ENCODE peak calls at places on chromosomes 1 and 21, in six cellular contexts. P is naive thymus-derived CD4-positive, alpha-beta T cell; F is skeletal muscle cell; I is fibroblast of mammary gland; M is AG10803; W is fibroblast of the aortic adventitia. C is an unnamed sample.
A peak's percentile ranks its signal among the peaks of the same experiment; 100 is the strongest.

GRCh38 chr1:81407463-81407862 is 393.3 kb upstream of the ADGRL2 start:
- DNase-seq in I (no peak), W (no peak), P (no peak), M (no peak), F (no peak), C (no peak)

GRCh38 chr21:43334214-43334958 is 92.5 kb downstream of the SIK1 start:
- DNase-seq in P (no peak), F (no peak), I (no peak), W (no peak), M (no peak), C (no peak)

GRCh38 chr1:37673920-37674319 is 18.4 kb upstream of the CDCA8 start:
- DNase-seq in I (no peak), W (no peak), P (peak; percentile 80), M (peak; percentile 20), F (no peak), C (peak; percentile 89)

GRCh38 chr1:30685796-30686165 is 37.6 kb downstream of the MATN1 start:
- DNase-seq in M (no peak), W (no peak), F (no peak), I (no peak), P (no peak), C (no peak)

GRCh38 chr1:193763313-193763712 is 576.9 kb upstream of the B3GALT2 start:
- DNase-seq in P (no peak), I (peak; percentile 0), M (no peak), W (peak; percentile 45), F (no peak), C (no peak)

GRCh38 chr1:29379438-29380073 is 143.2 kb downstream of the PTPRU start:
- DNase-seq in P (no peak), I (peak; percentile 73), M (peak; percentile 8), W (peak; percentile 45), F (peak; percentile 45), C (peak; percentile 52)

GRCh38 chr21:32813265-32813903 is 41.8 kb upstream of the PAXBP1 start:
- DNase-seq in P (no peak), F (no peak), W (no peak), M (no peak), I (no peak), C (no peak)

GRCh38 chr1:98403981-98404380 is 257.5 kb upstream of the SNX7 start:
- DNase-seq in P (no peak), F (no peak), W (no peak), M (no peak), I (no peak), C (no peak)

GRCh38 chr21:45365608-45366241 is 39.2 kb upstream of the COL18A1 start:
- DNase-seq in P (no peak), W (peak; percentile 57), I (peak; percentile 55), M (peak; percentile 70), F (no peak), C (no peak)

GRCh38 chr1:172485626-172486025 is 41.8 kb upstream of the PIGC start:
- DNase-seq in M (no peak), F (no peak), W (no peak), P (no peak), I (no peak), C (no peak)

GRCh38 chr1:42996384-42996991 is 37.8 kb upstream of the SLC2A1 start:
- DNase-seq in W (no peak), M (no peak), P (no peak), F (no peak), I (no peak), C (no peak)

GRCh38 chr1:209190591-209191241 is 392.8 kb upstream of the CAMK1G start:
- DNase-seq in W (peak; percentile 37), F (peak; percentile 9), M (peak; percentile 36), P (no peak), I (peak; percentile 43), C (peak; percentile 43)

GRCh38 chr1:64829411-64830033 is 84.6 kb downstream of the RAVER2 start:
- DNase-seq in P (no peak), F (no peak), I (no peak), M (no peak), W (no peak), C (no peak)

GRCh38 chr1:73899311-73899710 is 298.7 kb downstream of the LRRIQ3 start:
- DNase-seq in F (no peak), W (no peak), M (no peak), I (no peak), P (no peak), C (no peak)

GRCh38 chr21:18608226-18608625 is 204.6 kb upstream of the TMPRSS15 start:
- DNase-seq in M (no peak), I (no peak), P (no peak), W (no peak), F (no peak), C (no peak)

GRCh38 chr1:89288051-89288340 is 15.3 kb upstream of the GBP5 start:
- DNase-seq in M (no peak), I (no peak), P (no peak), W (no peak), F (no peak), C (no peak)

GRCh38 chr1:89287182-89288050 is 14.8 kb upstream of the GBP5 start:
- DNase-seq in I (no peak), M (no peak), F (no peak), W (no peak), P (no peak), C (no peak)

GRCh38 chr1:89285715-89286380 is 13.2 kb upstream of the GBP5 start:
- DNase-seq in I (no peak), M (no peak), W (no peak), F (no peak), P (no peak), C (no peak)

GRCh38 chr1:89291276-89291675 is 18.6 kb upstream of the GBP5 start:
- DNase-seq in F (no peak), W (no peak), M (no peak), P (no peak), I (no peak), C (no peak)

DNA sequence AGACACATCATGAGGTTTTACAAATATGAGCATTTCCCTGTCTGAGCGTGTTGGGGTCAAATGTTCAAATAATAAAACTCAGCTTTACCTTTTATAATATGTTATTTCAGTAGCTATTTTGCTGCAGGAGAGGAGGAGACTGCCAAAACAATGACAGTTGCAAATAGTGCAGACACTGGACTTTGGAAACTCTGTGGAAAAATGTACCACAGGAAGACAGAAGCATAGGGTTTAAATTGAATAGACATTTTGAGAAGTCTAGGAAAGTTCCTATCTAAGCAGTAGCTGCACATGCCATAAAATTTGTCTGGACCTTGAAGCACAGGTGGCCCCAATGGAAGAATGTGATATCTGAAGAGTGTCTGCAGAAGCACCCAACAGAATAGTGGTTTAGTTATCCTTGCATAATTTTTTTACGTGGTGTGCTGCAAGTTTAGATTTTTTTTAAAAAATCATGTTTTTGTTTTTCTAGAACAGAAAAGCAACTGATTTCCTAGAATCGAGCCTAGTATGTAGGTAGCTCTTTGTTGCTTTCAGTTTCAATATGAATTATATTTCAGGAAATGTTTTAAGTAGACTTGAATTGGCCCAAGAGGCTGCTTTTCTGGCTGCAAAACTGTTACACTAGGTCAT is 14.0 kb upstream of the GBP5 start:
- DNase-seq in I (no peak), F (no peak), M (no peak), P (peak; percentile 28), W (no peak), C (peak; percentile 17)
- H3K4me3 ChIP-seq in I (no peak overlapping the region), F (no peak overlapping the region), M (no peak overlapping the region), P (peak overlapping the region; percentile 41), W (no peak overlapping the region), C (no peak overlapping the region)

GRCh38 chr1:213982814-213983588 is 4.8 kb upstream of the PROX1 start:
- DNase-seq in M (no peak), P (peak; percentile 13), F (no peak), I (no peak), W (no peak), C (no peak)
- H3K4me3 ChIP-seq in M (peak overlapping the region; percentile 10), P (no peak overlapping the region), F (peak overlapping the region; percentile 30), I (no peak overlapping the region), W (peak overlapping the region; percentile 25), C (no peak overlapping the region)

DNA sequence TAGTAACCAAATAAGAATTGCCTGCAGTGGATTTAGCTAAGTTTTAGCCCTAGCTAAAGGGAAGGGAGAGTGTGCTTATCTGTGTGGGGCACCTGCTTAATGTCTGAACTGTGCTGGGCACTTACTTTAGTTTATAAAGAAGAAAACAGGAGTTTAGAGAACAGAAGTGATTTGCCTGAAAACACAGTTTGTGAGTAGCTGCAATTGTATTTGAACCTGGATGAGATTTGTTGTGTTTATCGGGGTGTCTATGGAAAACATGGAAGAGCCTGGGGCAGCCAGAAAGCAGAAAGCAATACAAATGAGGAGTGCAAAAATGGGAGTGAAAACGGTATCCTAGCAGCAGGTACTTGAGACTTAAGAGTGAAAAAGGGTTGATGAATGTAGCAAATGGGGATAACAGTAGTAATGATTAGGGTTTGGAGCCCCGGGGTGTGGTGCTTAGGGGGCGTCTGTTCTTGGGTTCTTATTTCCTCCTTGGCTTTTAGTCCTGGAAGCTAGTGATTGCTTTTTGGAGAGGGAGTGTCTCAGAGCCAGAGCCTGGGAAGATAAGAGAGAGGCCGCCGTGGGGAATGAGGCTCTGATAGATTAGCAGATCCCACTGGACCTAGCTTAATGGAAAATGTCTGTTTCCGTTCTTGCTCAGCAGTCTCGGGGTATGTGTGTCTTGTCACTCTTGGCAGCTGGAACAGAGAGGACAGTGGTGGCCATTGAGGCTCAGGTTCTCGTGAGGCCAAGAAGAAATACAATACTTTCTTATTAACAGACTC is 5.6 kb downstream of the PRCC start:
- DNase-seq in M (no peak), I (no peak), W (peak; percentile 47), F (no peak), P (no peak), C (no peak)
- H3K4me3 ChIP-seq in M (no peak overlapping the region), I (no peak overlapping the region), W (peak overlapping the region; percentile 10), F (no peak overlapping the region), P (no peak overlapping the region), C (no peak overlapping the region)

GRCh38 chr1:11735854-11736745 is at the start of gene AGTRAP:
- DNase-seq in M (peak; percentile 91), P (peak; percentile 70), F (peak; percentile 61), W (peak; percentile 93), I (peak; percentile 87), C (peak; percentile 81)

GRCh38 chr1:11733351-11733750 is 2.6 kb upstream of the AGTRAP start:
- DNase-seq in F (no peak), W (no peak), I (no peak), P (no peak), M (no peak), C (no peak)

GRCh38 chr1:11736746-11737639 is 1.1 kb downstream of the AGTRAP start:
- DNase-seq in P (peak; percentile 37), W (peak; percentile 83), M (peak; percentile 92), I (peak; percentile 92), F (peak; percentile 67), C (no peak)

GRCh38 chr1:11738096-11738495 is 2.2 kb downstream of the AGTRAP start:
- DNase-seq in F (no peak), P (no peak), W (no peak), I (no peak), M (no peak), C (no peak)

GRCh38 chr1:11735531-11735853 is 444 bp upstream of the AGTRAP start:
- DNase-seq in P (no peak), W (no peak), I (no peak), M (no peak), F (no peak), C (no peak)
- H3K4me3 ChIP-seq in P (peak overlapping the region; percentile 92), W (peak overlapping the region; percentile 99), I (peak overlapping the region; percentile 92), M (peak overlapping the region; percentile 98), F (peak overlapping the region; percentile 97), C (peak overlapping the region; percentile 95)

C was measured in Jurkat, Clone E6-1.